ENCODE peak calls at places on chromosomes 11 and 22, in five cellular contexts. F is activated naive CD4-positive, alpha-beta T cell treated with Interleukin-2 at 50 U/mL for 16 hours; V is renal cortical epithelial cell; R is stimulated activated CD8-positive, alpha-beta memory T cell treated with anti-CD3 and anti-CD28 coated beads, Interleukin-7, amount 100 ng/mL, for 1 hour; Q is left cardiac atrium. Y is an unnamed sample.

GRCh38 chr11:122137081-122137793 is 21.2 kb upstream of the BLID start:
- DNase-seq in V (peak; percentile 86), Q (no peak), F (no peak), R (no peak), Y (no peak)

GRCh38 chr11:82718307-82718706 is 15.4 kb downstream of the FAM181B start:
- DNase-seq in V (peak; percentile 46), Q (no peak), F (no peak), R (no peak), Y (no peak)

GRCh38 chr11:1054143-1055108 is 17.9 kb upstream of the MUC6 start:
- DNase-seq in V (no peak), R (no peak), F (no peak), Q (peak; percentile 17), Y (no peak)

GRCh38 chr22:47421846-47422245 is 659.4 kb downstream of the TBC1D22A start:
- DNase-seq in V (no peak), R (no peak), F (no peak), Q (no peak), Y (no peak)

GRCh38 chr22:25494774-25495173 is 69.7 kb upstream of the GRK3 start:
- DNase-seq in R (no peak), V (no peak), F (no peak), Q (no peak), Y (no peak)

GRCh38 chr22:46586123-46586519 is 34.1 kb upstream of the GRAMD4 start:
- DNase-seq in V (no peak), F (no peak), Q (no peak), R (no peak), Y (no peak)

GRCh38 chr11:21180194-21180593 is 510.8 kb downstream of the NELL1 start:
- DNase-seq in R (no peak), Q (no peak), V (no peak), F (no peak), Y (no peak)

GRCh38 chr11:110311783-110312578 is 15.6 kb upstream of the RDX start:
- DNase-seq in V (no peak), F (no peak), Q (no peak), R (no peak), Y (no peak)

GRCh38 chr11:36702330-36703054 is 104.5 kb upstream of the RAG2 start:
- DNase-seq in R (no peak), Q (no peak), F (no peak), V (peak; percentile 73), Y (no peak)

GRCh38 chr11:100434821-100435641 is 252.1 kb upstream of the ARHGAP42 start:
- DNase-seq in R (no peak), Q (no peak), F (no peak), V (no peak), Y (no peak)

GRCh38 chr22:39994046-39994565 is 648 bp upstream of the FAM83F start:
- DNase-seq in R (no peak), F (peak; percentile 45), Q (no peak), V (no peak), Y (no peak)

GRCh38 chr22:49272546-49273125 is 555.0 kb downstream of the BRD1 start:
- DNase-seq in V (no peak), R (no peak), F (no peak), Q (no peak), Y (no peak)

GRCh38 chr11:118834428-118835028 is 43.6 kb upstream of the DDX6 start:
- DNase-seq in R (no peak), Q (no peak), F (no peak), V (peak; percentile 36), Y (no peak)

GRCh38 chr11:75524576-75525432 is 937 bp downstream of the GDPD5 start:
- DNase-seq in V (no peak), F (peak; percentile 45), Q (no peak), R (no peak), Y (no peak)

GRCh38 chr11:107741044-107741823 is 29.4 kb upstream of the SLN start:
- DNase-seq in R (no peak), Q (no peak), V (peak; percentile 40), F (peak; percentile 2), Y (no peak)

GRCh38 chr11:68120212-68121066 is 749 bp downstream of the CHKA start:
- DNase-seq in F (peak; percentile 35), R (no peak), Q (peak; percentile 68), V (peak; percentile 16), Y (no peak)

GRCh38 chr22:39089928-39090327 is 7.1 kb upstream of the APOBEC3H start:
- DNase-seq in V (no peak), R (no peak), Q (no peak), F (no peak), Y (no peak)

GRCh38 chr11:118074785-118075184 is 2.1 kb upstream of the TMPRSS4 start:
- DNase-seq in F (no peak), V (peak; percentile 46), R (no peak), Q (no peak), Y (no peak)

GRCh38 chr11:64384039-64384737 is 25.2 kb downstream of the RPS6KA4 start:
- DNase-seq in Q (no peak), F (no peak), R (no peak), V (no peak), Y (no peak)

GRCh38 chr11:44835979-44836378 is 109.2 kb downstream of the TSPAN18 start:
- DNase-seq in Q (no peak), V (peak; percentile 37), F (no peak), R (no peak), Y (no peak)

Y was measured in NCI-H1048.